ENCODE peak calls at places on chromosomes 1 and 21, in five cellular contexts. D is H9, T is endothelial cell of umbilical vein, G is GM06990, F is astrocyte of the spinal cord. E is an unnamed sample.

GRCh38 chr1:75745276-75745675 is 20.8 kb downstream of the ACADM start:
- DNase-seq in G (peak), D (no peak), F (no peak), T (no peak), E (no peak)

GRCh38 chr1:231208980-231209379 is 32.0 kb upstream of the GNPAT start:
- DNase-seq in D (no peak), T (no peak), G (no peak), F (no peak), E (no peak)

GRCh38 chr1:186761358-186761757 is 67.4 kb upstream of the PLA2G4A start:
- DNase-seq in G (no peak), F (no peak), T (no peak), D (no peak), E (no peak)

GRCh38 chr1:199931666-199932377 is 95.7 kb upstream of the NR5A2 start:
- DNase-seq in D (no peak), G (no peak), T (no peak), F (no peak), E (no peak)

GRCh38 chr1:85612704-85613361 is 32.3 kb downstream of the CCN1 start:
- DNase-seq in T (peak), D (peak), F (peak), G (no peak), E (no peak)

GRCh38 chr1:51945591-51945990 is 44.9 kb downstream of the RAB3B start:
- DNase-seq in D (no peak), F (peak), G (no peak), T (peak), E (no peak)

GRCh38 chr1:27572679-27573426 is 31.1 kb downstream of the AHDC1 start:
- DNase-seq in F (no peak), T (no peak), G (no peak), D (no peak), E (no peak)

GRCh38 chr1:38287036-38287435 is 240.4 kb upstream of the POU3F1 start:
- DNase-seq in G (no peak), T (no peak), F (no peak), D (no peak), E (no peak)

GRCh38 chr1:169326644-169327316 is 40.8 kb downstream of the NME7 start:
- DNase-seq in T (peak), F (peak), D (no peak), G (no peak), E (peak)

GRCh38 chr1:9827558-9828185 is 3.9 kb upstream of the CLSTN1 start:
- DNase-seq in F (peak), D (peak), G (no peak), T (no peak), E (peak)

GRCh38 chr21:38979271-38980196 is 173.8 kb downstream of the ETS2 start:
- DNase-seq in T (no peak), D (peak), F (no peak), G (no peak), E (no peak)

GRCh38 chr1:152436593-152437338 is 22.7 kb upstream of the CRNN start:
- DNase-seq in D (no peak), F (no peak), G (no peak), T (no peak), E (no peak)

GRCh38 chr1:96388421-96389310 is 332.9 kb upstream of the PTBP2 start:
- DNase-seq in D (no peak), G (no peak), F (peak), T (peak), E (no peak)

GRCh38 chr1:58397187-58397820 is 149.2 kb downstream of the OMA1 start:
- DNase-seq in G (no peak), D (no peak), F (peak), T (no peak), E (no peak)

GRCh38 chr1:2360588-2361364 is 30.6 kb downstream of the MORN1 start:
- DNase-seq in D (no peak), F (no peak), G (no peak), T (peak), E (no peak)

GRCh38 chr1:10632691-10633090 is 157.9 kb downstream of the PEX14 start:
- DNase-seq in G (no peak), T (no peak), D (no peak), F (no peak), E (no peak)

DNA sequence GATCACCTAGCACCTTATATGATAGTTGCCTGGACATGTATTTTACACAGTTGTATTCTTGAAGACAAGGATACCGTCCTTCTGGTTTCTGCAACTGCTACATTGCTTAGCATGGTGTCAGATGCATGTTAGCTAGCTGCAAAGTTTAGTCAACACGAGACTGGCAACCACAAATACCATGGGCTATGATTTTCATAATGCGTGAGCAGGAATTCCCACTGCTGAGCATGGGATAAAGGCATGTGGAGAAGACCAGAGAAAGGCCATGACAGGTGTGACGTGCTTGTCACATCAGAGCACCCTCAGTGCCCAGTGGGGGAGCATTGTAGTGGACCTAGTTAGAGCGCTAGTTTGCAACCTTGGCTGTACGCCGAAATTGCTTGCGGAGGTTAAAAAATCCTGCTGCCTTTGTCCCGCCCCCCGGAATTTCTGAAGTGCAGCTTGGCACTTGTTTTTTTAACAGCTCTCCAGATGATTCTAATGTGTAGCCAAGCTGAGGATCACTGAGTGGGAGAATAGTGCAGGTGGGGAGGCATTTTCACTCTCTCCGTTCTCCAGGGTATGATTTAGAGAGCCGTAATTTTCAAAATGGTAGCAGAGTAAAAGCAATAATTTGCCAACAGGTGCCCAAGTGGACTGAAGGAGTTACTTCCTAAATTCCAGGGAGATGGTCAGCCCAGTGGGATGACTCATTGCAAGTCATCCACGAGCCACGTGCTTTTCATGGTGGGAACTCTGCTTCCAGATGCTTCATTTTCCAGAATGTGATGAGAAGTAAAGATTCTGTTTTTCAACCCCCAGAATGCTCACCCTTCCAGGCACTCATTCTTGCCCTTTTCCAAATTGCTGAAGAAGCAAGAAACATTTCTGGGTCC is 81.0 kb downstream of the CNIH3 start:
- DNase-seq in T (no peak), F (peak), G (no peak), D (no peak), E (no peak)
- TF ChIP-seq CTCF in T (no peak), F (no peak), G (no peak), D (no peak), E (no peak)

DNA sequence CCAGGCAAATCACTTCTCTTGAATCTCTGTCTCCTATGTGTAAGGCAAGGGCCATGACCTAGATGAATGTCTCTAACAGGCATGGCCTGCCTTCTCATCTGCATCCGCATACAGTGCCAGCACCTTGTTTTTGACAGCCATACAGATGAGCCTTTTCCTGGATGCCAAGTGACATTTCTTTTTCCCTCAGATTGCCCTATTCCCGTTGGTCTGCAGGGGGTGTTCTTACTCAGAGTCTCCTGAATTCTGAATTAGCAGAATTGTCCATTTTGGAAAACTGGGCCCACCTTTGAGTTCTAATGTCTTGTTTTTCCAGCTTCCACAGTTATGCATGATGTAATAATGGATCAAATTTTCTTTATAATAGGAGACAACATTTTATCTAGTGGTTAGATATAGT is 88.0 kb upstream of the ADAR start:
- DNase-seq in D (no peak), G (no peak), F (no peak), T (peak), E (no peak)
- TF ChIP-seq CTCF in D (peak), G (no peak), F (peak), T (no peak), E (peak)

DNA sequence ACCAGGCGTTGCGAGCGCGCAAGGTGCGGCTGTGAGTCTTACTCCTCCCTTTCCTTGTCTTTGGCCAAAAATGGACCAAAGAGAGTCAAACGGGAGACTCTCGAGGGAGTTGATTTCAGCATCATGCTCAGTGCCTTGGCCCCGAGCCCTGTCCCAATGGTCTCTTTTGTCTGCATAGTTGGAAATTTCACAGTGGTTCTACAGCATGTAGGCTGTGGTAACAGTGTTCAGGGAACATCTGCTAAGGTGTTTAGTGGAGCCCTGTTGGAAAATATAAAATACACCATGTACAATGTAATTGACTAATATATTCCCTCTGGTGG is 2.7 kb downstream of the CACNA1E start:
- DNase-seq in D (no peak), G (no peak), T (no peak), F (no peak), E (no peak)
- TF ChIP-seq CTCF in D (peak), G (peak), T (no peak), F (no peak), E (no peak)

GRCh38 chr1:201020040-201020591 is 3.4 kb downstream of the KIF21B start:
- DNase-seq in D (no peak), F (no peak), G (peak), T (no peak), E (no peak)

GRCh38 chr1:201021333-201022177 is 2.0 kb downstream of the KIF21B start:
- DNase-seq in G (peak), F (no peak), T (no peak), D (peak), E (peak)

GRCh38 chr1:201019321-201019977 is 4.1 kb downstream of the KIF21B start:
- DNase-seq in D (no peak), T (no peak), F (peak), G (peak), E (peak)

GRCh38 chr1:201022178-201022823 is 1.2 kb downstream of the KIF21B start:
- DNase-seq in T (no peak), G (no peak), D (no peak), F (no peak), E (no peak)

DNA sequence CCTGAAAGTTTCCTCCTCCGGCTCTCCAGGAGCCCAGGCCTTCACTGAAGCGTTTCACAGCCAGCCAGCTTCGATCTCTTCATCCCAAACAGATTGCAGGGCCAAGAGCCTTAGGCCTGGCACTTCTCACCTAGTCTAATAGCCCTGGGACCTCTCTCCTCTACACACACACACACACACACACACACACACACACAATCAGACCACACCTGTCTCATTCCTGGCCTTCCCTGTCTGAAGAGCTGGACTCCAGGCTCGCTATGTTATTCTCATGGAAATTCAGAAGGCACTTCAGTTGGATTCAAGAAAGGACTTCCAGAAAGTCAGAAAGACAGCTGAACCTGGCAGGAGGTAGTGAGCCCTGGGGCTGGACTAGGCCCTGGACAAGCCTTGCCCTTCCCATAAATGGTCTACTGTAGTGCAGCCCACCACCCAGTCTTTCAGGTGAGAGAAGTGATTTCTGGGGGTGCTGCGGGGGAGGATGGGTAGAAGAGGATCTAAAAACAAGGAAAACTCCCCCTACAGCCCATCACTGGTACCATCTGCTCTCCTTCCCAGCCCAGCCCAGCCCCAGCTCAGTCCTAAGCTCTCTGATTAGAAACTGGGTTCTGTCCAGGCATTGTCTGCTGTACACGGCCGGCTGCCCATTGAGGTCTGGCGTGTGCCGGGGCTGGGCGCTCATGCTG is 2.7 kb downstream of the KIF21B start:
- DNase-seq in F (no peak), G (no peak), D (peak), T (no peak), E (no peak)
- TF ChIP-seq CTCF in F (peak), G (peak), D (peak), T (no peak), E (no peak)

GRCh38 chr1:64829411-64830033 is 84.6 kb downstream of the RAVER2 start:
- DNase-seq in G (no peak), T (no peak), F (no peak), D (no peak), E (no peak)

GRCh38 chr1:64826991-64827390 is 82.1 kb downstream of the RAVER2 start:
- DNase-seq in T (no peak), D (no peak), G (no peak), F (no peak), E (no peak)

GRCh38 chr1:64828829-64829228 is 84.0 kb downstream of the RAVER2 start:
- DNase-seq in F (no peak), G (no peak), T (no peak), D (no peak), E (peak)

GRCh38 chr1:64822621-64823020 is 77.7 kb downstream of the RAVER2 start:
- DNase-seq in F (no peak), D (no peak), G (no peak), T (no peak), E (no peak)

GRCh38 chr1:64823691-64824476 is 79.0 kb downstream of the RAVER2 start:
- DNase-seq in F (peak), G (no peak), T (peak), D (peak), E (peak)
- TF ChIP-seq CTCF in F (peak), G (peak), T (peak), D (peak), E (peak)